ENCODE peak calls at places on chromosomes 3 and 15, in four cellular contexts. One of them, this sample, is unnamed.

GRCh38 chr3:182979103-182979697 is 1.1 kb downstream of the DCUN1D1 start:
- DNase-seq in iPS-NIHi11: no peak
- DNase-seq in HFFc6: no peak
- DNase-seq in NCI-H1694 treated with DMSO at 0.1 percent for 48 hours: no peak
- DNase-seq in this sample: no peak

GRCh38 chr3:71581451-71581980 is 2.0 kb downstream of the FOXP1 start:
- DNase-seq in iPS-NIHi11: peak; percentile 29
- DNase-seq in HFFc6: no peak
- DNase-seq in NCI-H1694 treated with DMSO at 0.1 percent for 48 hours: no peak
- DNase-seq in this sample: peak; percentile 59

GRCh38 chr15:64895285-64896065 is 16.2 kb upstream of the ANKDD1A start:
- DNase-seq in iPS-NIHi11: no peak
- DNase-seq in HFFc6: peak; percentile 25
- DNase-seq in NCI-H1694 treated with DMSO at 0.1 percent for 48 hours: no peak
- DNase-seq in this sample: peak; percentile 53

GRCh38 chr3:150495563-150496168 is 50.6 kb downstream of the SERP1 start:
- DNase-seq in iPS-NIHi11: peak; percentile 50
- DNase-seq in HFFc6: peak; percentile 35
- DNase-seq in NCI-H1694 treated with DMSO at 0.1 percent for 48 hours: peak; percentile 70
- DNase-seq in this sample: no peak

GRCh38 chr15:83734487-83734886 is 80.6 kb downstream of the ADAMTSL3 start:
- DNase-seq in iPS-NIHi11: peak; percentile 24
- DNase-seq in HFFc6: no peak
- DNase-seq in NCI-H1694 treated with DMSO at 0.1 percent for 48 hours: no peak
- DNase-seq in this sample: no peak

GRCh38 chr15:70242962-70243685 is 145.4 kb upstream of the TLE3 start:
- DNase-seq in iPS-NIHi11: no peak
- DNase-seq in HFFc6: no peak
- DNase-seq in NCI-H1694 treated with DMSO at 0.1 percent for 48 hours: no peak
- DNase-seq in this sample: peak; percentile 30

GRCh38 chr15:67090297-67091072 is 25.1 kb downstream of the SMAD3 start:
- DNase-seq in iPS-NIHi11: no peak
- DNase-seq in HFFc6: no peak
- DNase-seq in NCI-H1694 treated with DMSO at 0.1 percent for 48 hours: no peak
- DNase-seq in this sample: no peak

GRCh38 chr3:63655519-63655918 is 3.0 kb downstream of the SNTN start:
- DNase-seq in iPS-NIHi11: no peak
- DNase-seq in HFFc6: peak; percentile 73
- DNase-seq in NCI-H1694 treated with DMSO at 0.1 percent for 48 hours: no peak
- DNase-seq in this sample: no peak

GRCh38 chr3:38126121-38126892 is 10.6 kb downstream of the ACAA1 start:
- DNase-seq in iPS-NIHi11: no peak
- DNase-seq in HFFc6: no peak
- DNase-seq in NCI-H1694 treated with DMSO at 0.1 percent for 48 hours: no peak
- DNase-seq in this sample: peak; percentile 35

GRCh38 chr15:75646944-75647364 is 758 bp upstream of the SNX33 start:
- DNase-seq in iPS-NIHi11: no peak
- DNase-seq in HFFc6: no peak
- DNase-seq in NCI-H1694 treated with DMSO at 0.1 percent for 48 hours: no peak
- DNase-seq in this sample: no peak

GRCh38 chr15:68489426-68489825 is 57.5 kb upstream of the ITGA11 start:
- DNase-seq in iPS-NIHi11: no peak
- DNase-seq in HFFc6: no peak
- DNase-seq in NCI-H1694 treated with DMSO at 0.1 percent for 48 hours: no peak
- DNase-seq in this sample: no peak

GRCh38 chr15:96332854-96333193 is 2.3 kb downstream of the NR2F2 start:
- DNase-seq in iPS-NIHi11: no peak
- DNase-seq in HFFc6: no peak
- DNase-seq in NCI-H1694 treated with DMSO at 0.1 percent for 48 hours: no peak
- DNase-seq in this sample: no peak

GRCh38 chr3:52502001-52502400 is 6.9 kb downstream of the STAB1 start:
- DNase-seq in iPS-NIHi11: no peak
- DNase-seq in HFFc6: no peak
- DNase-seq in NCI-H1694 treated with DMSO at 0.1 percent for 48 hours: no peak
- DNase-seq in this sample: no peak